ENCODE peak calls at places on chromosome 15, in seven cellular contexts. W is endothelial cell of umbilical vein, O is adrenal gland, H is ovary, R is testis, B is IMR-90, C is A549. F is an unnamed sample.
A peak's percentile ranks its signal among the peaks of the same experiment; 100 is the strongest.

GRCh38 chr15:71595846-71596553 is 214.4 kb upstream of the NR2E3 start:
- DNase-seq in W (no peak), O (no peak), H (no peak), R (no peak), B (peak; percentile 21), C (no peak), F (no peak)

GRCh38 chr15:71747128-71748083 is 62.9 kb upstream of the NR2E3 start:
- DNase-seq in W (peak; percentile 63), O (peak; percentile 59), H (no peak), R (no peak), B (peak; percentile 84), C (peak; percentile 98), F (no peak)

GRCh38 chr15:60865507-60865906 is 363.6 kb downstream of the RORA start:
- DNase-seq in W (no peak), O (peak; percentile 62), H (no peak), R (no peak), B (peak; percentile 66), C (no peak), F (no peak)

GRCh38 chr15:43085921-43086320 is 19.9 kb downstream of the UBR1 start:
- DNase-seq in W (no peak), O (no peak), H (no peak), R (no peak), B (no peak), C (no peak), F (no peak)

GRCh38 chr15:100765458-100766224 is 114.0 kb upstream of the ALDH1A3 start:
- DNase-seq in W (no peak), O (peak; percentile 39), H (no peak), R (no peak), B (no peak), C (no peak), F (no peak)

GRCh38 chr15:44603126-44603525 is 60.3 kb downstream of the SPG11 start:
- DNase-seq in W (no peak), O (no peak), H (no peak), R (no peak), B (no peak), C (no peak), F (no peak)

GRCh38 chr15:65286069-65286703 is 497 bp downstream of the PARP16 start:
- DNase-seq in W (peak; percentile 50), O (peak; percentile 67), H (no peak), R (peak; percentile 40), B (no peak), C (peak; percentile 58), F (peak; percentile 84)

GRCh38 chr15:33242165-33242564 is 47.7 kb upstream of the FMN1 start:
- DNase-seq in W (no peak), O (no peak), H (no peak), R (no peak), B (peak; percentile 27), C (peak; percentile 69), F (no peak)

GRCh38 chr15:35305906-35306305 is 220.8 kb upstream of the NANOGP8 start:
- DNase-seq in W (peak; percentile 92), O (no peak), H (no peak), R (no peak), B (peak; percentile 92), C (peak; percentile 65), F (no peak)

GRCh38 chr15:69735126-69735525 is 282.5 kb downstream of the RPLP1 start:
- DNase-seq in W (no peak), O (peak; percentile 61), H (no peak), R (no peak), B (no peak), C (no peak), F (no peak)

GRCh38 chr15:35548435-35548834 is 2.5 kb upstream of the DPH6 start:
- DNase-seq in W (no peak), O (no peak), H (no peak), R (no peak), B (no peak), C (no peak), F (no peak)

GRCh38 chr15:76184640-76185020 is 124.8 kb downstream of the TMEM266 start:
- DNase-seq in W (no peak), O (no peak), H (no peak), R (no peak), B (no peak), C (no peak), F (no peak)

GRCh38 chr15:33778911-33779310 is 189.4 kb upstream of the CHRM5 start:
- DNase-seq in W (no peak), O (no peak), H (no peak), R (no peak), B (no peak), C (no peak), F (no peak)

GRCh38 chr15:44034933-44035624 is 160.0 kb downstream of the FRMD5 start:
- DNase-seq in W (peak; percentile 82), O (no peak), H (no peak), R (no peak), B (peak; percentile 83), C (no peak), F (no peak)

GRCh38 chr15:31212956-31213694 is 111.6 kb upstream of the TRPM1 start:
- DNase-seq in W (no peak), O (peak; percentile 48), H (no peak), R (no peak), B (no peak), C (no peak), F (peak; percentile 40)

GRCh38 chr15:31214158-31214863 is 112.3 kb upstream of the KLF13 start:
- DNase-seq in W (no peak), O (peak; percentile 45), H (no peak), R (no peak), B (no peak), C (peak; percentile 27), F (no peak)

GRCh38 chr15:31208804-31209203 is 107.3 kb upstream of the TRPM1 start:
- DNase-seq in W (no peak), O (peak; percentile 11), H (no peak), R (no peak), B (no peak), C (no peak), F (no peak)

GRCh38 chr15:31212286-31212685 is 110.8 kb upstream of the TRPM1 start:
- DNase-seq in W (no peak), O (peak; percentile 53), H (no peak), R (no peak), B (no peak), C (no peak), F (peak; percentile 30)

GRCh38 chr15:31211353-31211752 is 109.8 kb upstream of the TRPM1 start:
- DNase-seq in W (no peak), O (peak; percentile 39), H (no peak), R (no peak), B (no peak), C (no peak), F (no peak)
- H3K4me1 ChIP-seq in W (no peaks in the 10 kb centered on the region), O (no peaks in the 10 kb centered on the region), H (peaks cover 5% of the 10 kb centered on the region), R (peaks cover 12% of the 10 kb centered on the region), B (peaks cover 1% of the 10 kb centered on the region), C (peaks cover 13% of the 10 kb centered on the region), F (peaks cover 8% of the 10 kb centered on the region)

GRCh38 chr15:62833671-62834070 is 208.9 kb upstream of the TPM1 start:
- DNase-seq in W (no peak), O (no peak), H (no peak), R (no peak), B (no peak), C (no peak), F (no peak)

GRCh38 chr15:62834686-62835279 is 207.8 kb upstream of the TPM1 start:
- DNase-seq in W (no peak), O (no peak), H (no peak), R (no peak), B (no peak), C (no peak), F (no peak)

GRCh38 chr15:62835762-62836161 is 206.8 kb upstream of the TPM1 start:
- DNase-seq in W (no peak), O (no peak), H (no peak), R (no peak), B (no peak), C (no peak), F (no peak)

GRCh38 chr15:62832231-62832630 is 210.3 kb upstream of the TPM1 start:
- DNase-seq in W (no peak), O (no peak), H (no peak), R (no peak), B (no peak), C (no peak), F (no peak)

GRCh38 chr15:62835351-62835750 is 207.2 kb upstream of the TPM1 start:
- DNase-seq in W (no peak), O (no peak), H (no peak), R (no peak), B (no peak), C (no peak), F (no peak)
- TF ChIP-seq POLR2A in W (no peak), O (no peak), H (no peak), R (no peak), B (no peak), C (no peak), F (no peak)

DNA sequence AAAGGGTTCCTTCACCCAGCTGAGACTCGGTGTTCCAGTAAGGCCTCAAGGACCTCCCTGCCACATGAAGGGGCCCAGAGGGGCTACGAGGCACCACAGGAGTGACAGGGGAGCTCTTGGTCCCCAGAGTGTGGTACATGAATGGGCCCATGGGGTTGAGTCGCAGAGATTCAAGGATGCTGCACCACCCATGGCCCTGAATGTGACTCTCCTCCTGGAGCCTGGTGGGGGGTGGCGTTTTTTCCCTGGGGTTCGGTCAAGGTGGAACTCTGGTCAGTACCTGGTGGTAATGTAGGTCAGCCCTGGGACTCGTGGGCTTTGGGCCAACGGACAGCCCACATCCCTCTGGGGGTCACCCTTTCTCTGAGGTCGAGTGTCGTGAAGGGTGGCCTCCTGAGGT is 204.0 kb downstream of the UBE3A start:
- DNase-seq in W (no peak), O (no peak), H (no peak), R (no peak), B (no peak), C (no peak), F (no peak)
- H3K9me3 ChIP-seq in W (peaks cover 8% of the 10 kb centered on the region), O (no peaks in the 10 kb centered on the region), H (no peaks in the 10 kb centered on the region), R (no peaks in the 10 kb centered on the region), B (peaks cover 75% of the 10 kb centered on the region), C (no peaks in the 10 kb centered on the region), F (no peaks in the 10 kb centered on the region)

GRCh38 chr15:36808401-36809160 is 229.2 kb downstream of the CDIN1 start:
- DNase-seq in W (peak; percentile 75), O (peak; percentile 59), H (no peak), R (no peak), B (peak; percentile 25), C (peak; percentile 13), F (no peak)

GRCh38 chr15:36809380-36809779 is 230.0 kb downstream of the CDIN1 start:
- DNase-seq in W (no peak), O (no peak), H (no peak), R (no peak), B (no peak), C (no peak), F (no peak)

GRCh38 chr15:36805278-36805677 is 225.9 kb downstream of the CDIN1 start:
- DNase-seq in W (no peak), O (no peak), H (no peak), R (no peak), B (no peak), C (no peak), F (no peak)

GRCh38 chr15:36803773-36804172 is 224.3 kb downstream of the CDIN1 start:
- DNase-seq in W (no peak), O (no peak), H (no peak), R (no peak), B (no peak), C (no peak), F (no peak)

DNA sequence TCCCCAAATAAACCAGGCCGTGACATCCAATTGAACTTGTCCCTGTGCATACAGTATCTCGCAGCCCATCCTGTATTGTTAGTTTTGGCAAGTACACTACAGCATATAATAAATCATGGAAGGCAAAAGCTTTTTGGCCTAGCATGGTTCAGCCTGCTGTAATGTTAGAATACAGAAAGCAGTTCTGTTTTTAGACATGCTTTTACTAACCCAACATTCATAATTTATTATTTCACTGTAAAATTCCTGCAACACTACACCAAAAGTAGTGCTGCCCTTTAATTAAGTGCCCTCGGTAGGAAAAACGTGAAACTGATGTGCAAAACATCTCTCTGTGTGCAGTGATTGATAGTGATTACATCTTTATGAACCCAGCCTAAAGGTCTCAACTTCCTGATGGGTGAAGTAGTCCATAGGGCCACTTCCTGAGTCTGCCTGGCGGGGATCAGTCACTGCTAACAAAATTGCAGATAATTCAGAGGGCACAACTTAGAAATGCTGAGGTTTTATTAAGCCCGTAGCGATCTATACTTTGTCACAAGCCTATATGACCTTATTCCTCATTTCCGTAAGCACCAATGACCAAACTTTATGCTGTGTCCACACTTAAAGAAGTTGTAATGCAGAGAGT is 227.8 kb downstream of the CDIN1 start:
- DNase-seq in W (peak; percentile 42), O (no peak), H (no peak), R (no peak), B (no peak), C (no peak), F (no peak)
- H3K4me1 ChIP-seq in W (peaks cover 18% of the 10 kb centered on the region), O (no peaks in the 10 kb centered on the region), H (no peaks in the 10 kb centered on the region), R (no peaks in the 10 kb centered on the region), B (peaks cover 6% of the 10 kb centered on the region), C (peaks cover 30% of the 10 kb centered on the region), F (no peaks in the 10 kb centered on the region)